ENCODE peak calls at places on chromosomes 12 and 14, in four cellular contexts. K is CD8-positive, alpha-beta memory T cell; R is transverse colon; L is body of pancreas. C is an unnamed sample. For H3K4me1, the result is how much of the 10 kb centered on the place peaks cover.

GRCh38 chr12:88753707-88754106 is 173.4 kb upstream of the KITLG start:
- DNase-seq in K (no peak), R (no peak), L (no peak), C (no peak)

GRCh38 chr12:115011703-115012102 is 327.7 kb upstream of the TBX3 start:
- DNase-seq in K (no peak), R (no peak), L (no peak), C (no peak)

GRCh38 chr12:76457010-76457409 is 102.6 kb downstream of the OSBPL8 start:
- DNase-seq in K (no peak), R (no peak), L (no peak), C (no peak)

GRCh38 chr14:91119556-91120311 is 5.9 kb downstream of the DGLUCY start:
- DNase-seq in K (no peak), R (peak), L (no peak), C (no peak)

GRCh38 chr14:89137514-89138163 is 279.4 kb downstream of the FOXN3 start:
- DNase-seq in K (no peak), R (no peak), L (peak), C (no peak)

GRCh38 chr14:92890830-92891598 is 31.9 kb upstream of the CHGA start:
- DNase-seq in K (no peak), R (no peak), L (peak), C (no peak)

GRCh38 chr14:75448209-75448608 is 20.4 kb downstream of the JDP2 start:
- DNase-seq in K (no peak), R (no peak), L (no peak), C (no peak)

GRCh38 chr14:88518592-88519512 is 36.0 kb downstream of the PTPN21 start:
- DNase-seq in K (no peak), R (no peak), L (no peak), C (no peak)

GRCh38 chr12:81257952-81258551 is 180.2 kb downstream of the ACSS3 start:
- DNase-seq in K (no peak), R (no peak), L (no peak), C (no peak)

GRCh38 chr12:114508529-114509129 is 102.7 kb upstream of the TBX5 start:
- DNase-seq in K (peak), R (peak), L (peak), C (no peak)

GRCh38 chr12:112466011-112466422 is 47.3 kb downstream of the PTPN11 start:
- DNase-seq in K (no peak), R (no peak), L (no peak), C (no peak)

GRCh38 chr12:19575307-19576243 is 136.3 kb downstream of the AEBP2 start:
- DNase-seq in K (no peak), R (no peak), L (peak), C (peak)

DNA sequence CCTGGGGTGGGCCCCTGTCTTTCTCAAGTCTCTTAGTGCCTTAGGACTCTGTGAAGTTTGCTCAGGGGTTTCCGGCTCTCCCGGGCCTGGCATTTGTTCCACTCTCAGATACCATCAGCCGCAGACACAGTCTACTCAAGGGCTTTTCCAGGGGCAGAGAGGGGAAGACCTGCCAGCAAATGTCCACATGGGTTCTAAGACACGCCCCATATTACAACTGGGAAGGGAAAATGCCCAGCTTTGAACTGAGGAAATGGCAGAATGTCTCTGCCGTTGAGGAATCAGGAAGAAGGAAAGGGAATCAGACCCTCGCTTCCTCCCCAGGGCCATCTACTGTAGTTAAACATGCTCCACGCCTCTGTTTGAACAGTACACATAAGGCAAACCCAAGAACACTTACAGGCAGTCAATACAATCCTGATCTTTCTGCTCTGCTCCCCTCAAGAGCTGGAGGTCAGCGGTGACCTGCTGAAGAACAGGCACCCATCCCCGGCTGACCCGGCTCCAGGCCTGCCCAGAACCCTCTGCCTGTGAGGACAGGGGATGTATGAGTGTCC is 7.9 kb downstream of the CCDC85C start:
- DNase-seq in K (no peak), R (peak), L (peak), C (no peak)
- H3K4me1 ChIP-seq in K (under half), R (half or more), L (half or more), C (under half)

GRCh38 chr14:73785336-73785833 is 66.2 kb upstream of the PTGR2 start:
- DNase-seq in K (no peak), R (peak), L (peak), C (peak)

GRCh38 chr14:73784988-73785313 is 66.7 kb upstream of the PTGR2 start:
- DNase-seq in K (no peak), R (no peak), L (no peak), C (no peak)

GRCh38 chr14:73783107-73783727 is 68.4 kb upstream of the PTGR2 start:
- DNase-seq in K (no peak), R (no peak), L (no peak), C (peak)

GRCh38 chr14:73782623-73783022 is 68.4 kb upstream of the PNMA1 start:
- DNase-seq in K (no peak), R (no peak), L (no peak), C (no peak)

DNA sequence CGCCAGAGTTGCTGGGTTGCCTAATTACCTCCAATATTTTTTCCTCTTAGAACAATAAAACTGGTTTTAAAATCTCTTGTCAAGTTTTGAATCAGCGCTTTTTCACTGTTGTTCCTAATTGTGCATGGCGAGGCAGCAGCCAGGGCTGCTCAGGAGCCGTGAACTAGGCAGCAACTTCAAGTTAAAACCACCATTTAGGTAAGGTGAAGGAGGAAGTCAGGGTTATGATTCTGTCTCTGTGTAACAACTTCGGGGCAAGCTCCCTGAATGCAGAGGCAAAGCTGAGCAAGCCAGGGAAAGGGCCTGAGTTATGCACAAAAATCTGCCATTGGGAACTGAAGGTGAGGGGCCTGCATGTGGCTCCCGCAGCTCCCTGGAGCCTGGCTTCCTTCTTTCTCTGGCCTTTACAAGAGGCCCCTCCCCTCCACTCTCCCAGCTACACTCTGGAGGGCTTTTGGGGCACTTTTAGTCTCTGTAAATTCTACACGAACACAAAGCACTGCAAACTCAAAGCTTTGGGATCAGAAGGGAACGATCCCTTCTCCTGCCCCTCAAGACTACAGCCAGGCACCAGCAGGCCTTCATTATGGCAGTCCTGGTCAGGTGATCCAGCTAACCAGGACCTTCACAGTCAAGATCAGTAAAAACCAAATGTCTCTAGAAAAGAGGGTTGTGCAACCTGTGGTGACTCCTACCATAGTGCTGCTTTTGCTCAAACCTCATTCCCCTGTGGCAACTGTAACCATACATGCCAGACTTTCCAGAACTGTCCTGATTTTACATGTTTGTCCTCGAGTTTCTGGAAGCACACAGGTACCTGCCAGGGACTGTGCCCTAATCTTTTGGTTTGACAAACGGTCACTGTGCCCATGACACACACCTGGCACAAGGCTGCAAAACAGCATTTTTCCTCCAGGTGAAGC is 67.3 kb upstream of the PTGR2 start:
- DNase-seq in K (no peak), R (no peak), L (peak), C (no peak)
- H3K4me1 ChIP-seq in K (half or more), R (under half), L (half or more), C (under half)

DNA sequence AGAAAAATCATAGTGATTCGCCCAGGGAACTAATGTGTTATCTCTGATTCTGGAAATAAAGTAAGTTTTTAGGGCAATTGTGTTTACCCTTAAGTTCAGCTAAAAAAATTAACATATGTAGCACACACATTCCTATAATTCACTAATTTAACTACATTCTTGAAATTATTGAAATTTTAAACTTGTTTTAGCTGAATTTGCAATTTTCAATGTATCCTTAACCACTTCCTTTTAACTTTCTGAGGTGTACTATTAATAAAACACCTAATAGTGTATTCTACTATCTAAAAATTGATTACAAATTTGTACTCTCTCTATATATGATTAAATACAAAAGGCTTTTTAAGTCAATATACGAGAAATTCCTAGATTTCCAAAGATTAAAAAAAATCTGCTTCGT is 2.2 kb downstream of the KLHL28 start:
- DNase-seq in K (no peak), R (no peak), L (no peak), C (no peak)
- H3K4me1 ChIP-seq in K (half or more), R (under half), L (under half), C (under half)

DNA sequence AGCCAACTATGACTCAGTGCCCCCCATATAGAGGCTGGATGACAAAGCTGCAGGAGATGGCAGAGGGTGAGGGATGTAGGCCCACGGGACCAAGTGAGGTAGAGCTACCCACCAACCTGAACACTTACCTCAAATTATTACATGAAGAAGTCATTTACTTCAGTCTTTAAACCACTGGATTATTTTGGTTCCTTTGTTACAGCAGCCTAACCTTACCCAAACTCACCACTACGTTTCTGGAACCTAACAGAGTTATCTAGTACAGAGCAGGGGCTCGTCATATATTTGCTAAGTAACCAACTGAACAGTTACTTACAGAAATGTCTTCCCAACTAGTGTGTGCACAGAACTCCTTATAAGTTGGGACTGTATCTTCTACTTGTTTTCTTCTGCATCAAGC is 85.2 kb upstream of the IGF1 start:
- DNase-seq in K (no peak), R (no peak), L (no peak), C (no peak)
- H3K4me1 ChIP-seq in K (under half), R (under half), L (under half), C (under half)